ENCODE peak calls at places on chromosomes 13 and 19, in five cellular contexts. X is effector memory CD4-positive, alpha-beta T cell; O is EL; B is fibroblast of mammary gland; H is RWPE1. K is an unnamed sample.
A peak's percentile ranks its signal among the peaks of the same experiment; 100 is the strongest.

GRCh38 chr13:57612568-57612967 is 19.0 kb upstream of the PCDH17 start:
- DNase-seq in X (no peak), O (no peak), B (no peak), H (no peak), K (no peak)

GRCh38 chr19:44737238-44738160 is 11.0 kb upstream of the BCL3 start:
- DNase-seq in X (no peak), O (no peak), B (peak; percentile 91), H (no peak), K (no peak)

GRCh38 chr19:18119243-18120105 is 21.9 kb downstream of the MAST3 start:
- DNase-seq in X (peak; percentile 27), O (no peak), B (no peak), H (no peak), K (no peak)

GRCh38 chr13:75685239-75685697 is 49.1 kb downstream of the LMO7 start:
- DNase-seq in X (no peak), O (peak; percentile 93), B (peak; percentile 85), H (no peak), K (peak; percentile 81)

GRCh38 chr19:29565171-29565570 is 39.4 kb downstream of the VSTM2B start:
- DNase-seq in X (no peak), O (no peak), B (no peak), H (no peak), K (no peak)

GRCh38 chr13:26558074-26558805 is 757 bp downstream of the WASF3 start:
- DNase-seq in X (no peak), O (peak; percentile 28), B (peak; percentile 18), H (peak; percentile 12), K (peak; percentile 20)

GRCh38 chr13:95267662-95268369 is 33.4 kb downstream of the ABCC4 start:
- DNase-seq in X (no peak), O (peak; percentile 96), B (peak; percentile 93), H (peak; percentile 44), K (peak; percentile 33)

GRCh38 chr13:39111145-39111544 is 72.9 kb downstream of the NHLRC3 start:
- DNase-seq in X (no peak), O (no peak), B (no peak), H (no peak), K (no peak)

GRCh38 chr19:42420055-42420544 is 7.1 kb downstream of the LIPE start:
- DNase-seq in X (peak; percentile 55), O (peak; percentile 43), B (peak; percentile 58), H (peak; percentile 71), K (peak; percentile 89)

GRCh38 chr13:41304551-41304950 is 6.5 kb upstream of the NAA16 start:
- DNase-seq in X (no peak), O (no peak), B (no peak), H (no peak), K (no peak)

GRCh38 chr19:49679832-49680472 is 2.9 kb downstream of the PRMT1 start:
- DNase-seq in X (no peak), O (no peak), B (no peak), H (no peak), K (no peak)

GRCh38 chr13:93244918-93245280 is 18.3 kb downstream of the GPC6 start:
- DNase-seq in X (no peak), O (peak; percentile 48), B (peak; percentile 74), H (peak; percentile 39), K (peak; percentile 60)